ENCODE peak calls at places on chromosomes 4 and X, in ten cellular contexts. I, C, G, M, B, S, Y, A, Z and R are unnamed samples.

GRCh38 chrX:2224141-2224540 is 276.6 kb downstream of the DHRSX start:
- DNase-seq in I (no peak), C (no peak), G (no peak), M (no peak), B (no peak), S (no peak), Y (no peak), A (no peak), Z (no peak), R (no peak)

GRCh38 chr4:1937550-1937949 is 66.4 kb downstream of the NSD2 start:
- DNase-seq in I (no peak), C (no peak), G (no peak), M (no peak), B (no peak), S (no peak), Y (no peak), A (no peak), Z (no peak), R (no peak)

GRCh38 chr4:26152051-26152450 is 168.8 kb upstream of the RBPJ start:
- DNase-seq in I (no peak), C (no peak), G (no peak), M (no peak), B (no peak), S (no peak), Y (no peak), A (no peak), Z (no peak), R (no peak)

GRCh38 chrX:134732152-134732551 is 73.9 kb upstream of the PLAC1 start:
- DNase-seq in I (no peak), C (no peak), G (no peak), M (no peak), B (no peak), S (no peak), Y (no peak), A (no peak), Z (no peak), R (no peak)

GRCh38 chrX:17374619-17375360 is at the start of gene NHS:
- DNase-seq in I (no peak), C (peak), G (no peak), M (peak), B (peak), S (peak), Y (peak), A (peak), Z (peak), R (no peak)

GRCh38 chr4:142953171-142953570 is 107.1 kb upstream of the INPP4B start:
- DNase-seq in I (no peak), C (no peak), G (no peak), M (no peak), B (no peak), S (no peak), Y (no peak), A (no peak), Z (no peak), R (no peak)

GRCh38 chrX:148457279-148457678 is 43.1 kb upstream of the AFF2 start:
- DNase-seq in I (no peak), C (no peak), G (no peak), M (no peak), B (no peak), S (no peak), Y (no peak), A (no peak), Z (no peak), R (no peak)

GRCh38 chr4:602559-602942 is 22.8 kb upstream of the PDE6B start:
- DNase-seq in I (no peak), C (peak), G (no peak), M (peak), B (no peak), S (peak), Y (peak), A (peak), Z (no peak), R (peak)

GRCh38 chr4:105140684-105141490 is 5.8 kb upstream of the TET2 start:
- DNase-seq in I (no peak), C (no peak), G (no peak), M (peak), B (peak), S (peak), Y (no peak), A (peak), Z (peak), R (no peak)

GRCh38 chr4:16158504-16158852 is 67.8 kb downstream of the TAPT1 start:
- DNase-seq in I (no peak), C (no peak), G (no peak), M (no peak), B (no peak), S (peak), Y (no peak), A (no peak), Z (no peak), R (no peak)

DNA sequence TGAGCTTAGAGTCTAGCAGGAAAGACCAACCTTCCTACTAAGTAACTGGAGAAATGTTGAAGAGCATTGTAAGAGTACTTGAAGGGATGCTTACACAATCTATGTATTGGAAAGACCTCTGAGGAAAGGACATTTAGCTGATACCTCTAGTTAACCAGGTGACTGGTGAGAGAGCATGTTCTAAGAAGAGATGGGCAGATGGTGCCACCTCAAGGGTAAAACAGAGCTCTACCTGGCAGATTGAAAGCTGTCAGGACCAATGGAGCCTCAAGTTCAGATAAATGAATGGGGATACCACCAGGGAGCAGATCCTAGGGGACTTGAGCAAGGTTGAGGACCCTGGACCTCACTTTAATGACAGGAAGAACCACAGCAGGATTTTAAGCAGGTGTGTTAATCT is 196.4 kb downstream of the QDPR start:
- DNase-seq in I (no peak), C (no peak), G (no peak), M (no peak), B (no peak), S (no peak), Y (no peak), A (no peak), Z (no peak), R (no peak)
- TF ChIP-seq CTCF in I (no peak), C (no peak), G (no peak), M (no peak), B (no peak), S (no peak), Y (peak), A (no peak), Z (no peak), R (no peak)

DNA sequence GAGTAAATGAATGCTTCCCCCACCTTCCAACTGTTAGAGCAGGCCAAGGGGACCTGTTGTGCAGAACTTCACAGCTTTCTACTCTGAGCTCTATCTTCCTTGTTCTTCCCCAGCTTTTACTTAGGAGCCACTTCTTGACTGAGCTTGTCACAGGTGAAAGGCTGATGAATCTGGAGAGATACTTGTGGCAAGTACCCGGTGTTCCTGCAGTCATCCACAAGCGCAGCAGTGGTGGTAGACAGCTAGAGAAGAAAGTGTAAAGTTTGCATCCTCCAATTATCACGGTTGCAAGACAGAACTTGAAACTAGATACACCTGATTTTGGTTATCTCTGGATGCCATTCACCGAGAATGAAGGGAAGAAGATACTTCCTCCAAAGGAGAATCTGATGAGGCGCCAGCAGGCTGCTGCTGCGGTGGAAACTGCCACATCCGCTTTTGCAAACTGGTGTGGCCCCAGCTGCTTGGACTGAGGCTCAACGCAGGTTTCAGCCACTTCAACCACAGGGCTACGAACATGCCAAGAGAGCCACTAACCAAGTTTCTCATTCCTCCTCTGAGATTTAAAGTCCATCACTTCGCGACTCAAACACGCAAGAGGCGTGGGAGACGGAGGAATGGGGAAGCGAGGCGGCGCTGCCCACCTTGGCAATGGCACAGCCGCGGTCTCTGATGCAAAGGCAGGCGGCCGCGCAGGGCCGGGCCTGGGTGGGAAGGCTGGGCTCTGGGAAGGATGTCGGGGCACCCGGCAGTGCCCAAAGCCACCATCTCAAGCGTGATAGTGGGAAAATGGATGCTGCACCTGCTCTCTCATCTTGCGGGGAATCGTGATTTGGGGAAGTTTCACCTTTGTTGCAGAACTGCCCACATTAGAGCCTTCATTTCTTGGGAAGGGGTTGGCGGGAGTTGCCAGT is 1.3 kb upstream of the FHIP1A start:
- DNase-seq in I (no peak), C (no peak), G (peak), M (peak), B (peak), S (peak), Y (peak), A (peak), Z (no peak), R (no peak)
- TF ChIP-seq CTCF in I (peak), C (no peak), G (no peak), M (no peak), B (no peak), S (no peak), Y (no peak), A (peak), Z (no peak), R (no peak)

GRCh38 chrX:53452812-53453211 is 18.6 kb upstream of the HSD17B10 start:
- DNase-seq in I (no peak), C (no peak), G (no peak), M (no peak), B (no peak), S (no peak), Y (no peak), A (no peak), Z (no peak), R (no peak)

GRCh38 chrX:53456254-53456653 is 22.1 kb upstream of the HSD17B10 start:
- DNase-seq in I (no peak), C (no peak), G (no peak), M (peak), B (no peak), S (no peak), Y (no peak), A (no peak), Z (no peak), R (no peak)

DNA sequence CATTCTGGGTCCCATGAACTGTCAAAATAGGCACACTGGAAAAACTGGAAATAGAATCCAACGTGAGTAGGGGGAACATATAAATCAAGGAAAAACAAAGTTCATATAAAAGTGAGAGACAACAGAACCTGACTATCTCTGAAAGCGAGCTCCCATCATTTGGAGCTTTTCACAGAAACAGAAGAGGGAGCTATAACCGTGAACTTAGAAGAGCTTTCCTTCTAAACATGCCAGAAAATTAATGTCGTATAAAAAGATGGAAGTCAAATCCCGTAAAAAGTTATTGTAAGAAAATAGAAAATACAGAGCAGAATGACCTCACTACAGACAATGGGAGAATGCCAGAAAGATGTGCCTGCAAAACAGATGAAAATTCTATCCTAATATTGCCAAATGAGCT is 23.9 kb upstream of the HSD17B10 start:
- DNase-seq in I (no peak), C (no peak), G (no peak), M (peak), B (no peak), S (no peak), Y (no peak), A (no peak), Z (peak), R (no peak)
- TF ChIP-seq CTCF in I (no peak), C (no peak), G (no peak), M (peak), B (no peak), S (no peak), Y (peak), A (no peak), Z (peak), R (no peak)

DNA sequence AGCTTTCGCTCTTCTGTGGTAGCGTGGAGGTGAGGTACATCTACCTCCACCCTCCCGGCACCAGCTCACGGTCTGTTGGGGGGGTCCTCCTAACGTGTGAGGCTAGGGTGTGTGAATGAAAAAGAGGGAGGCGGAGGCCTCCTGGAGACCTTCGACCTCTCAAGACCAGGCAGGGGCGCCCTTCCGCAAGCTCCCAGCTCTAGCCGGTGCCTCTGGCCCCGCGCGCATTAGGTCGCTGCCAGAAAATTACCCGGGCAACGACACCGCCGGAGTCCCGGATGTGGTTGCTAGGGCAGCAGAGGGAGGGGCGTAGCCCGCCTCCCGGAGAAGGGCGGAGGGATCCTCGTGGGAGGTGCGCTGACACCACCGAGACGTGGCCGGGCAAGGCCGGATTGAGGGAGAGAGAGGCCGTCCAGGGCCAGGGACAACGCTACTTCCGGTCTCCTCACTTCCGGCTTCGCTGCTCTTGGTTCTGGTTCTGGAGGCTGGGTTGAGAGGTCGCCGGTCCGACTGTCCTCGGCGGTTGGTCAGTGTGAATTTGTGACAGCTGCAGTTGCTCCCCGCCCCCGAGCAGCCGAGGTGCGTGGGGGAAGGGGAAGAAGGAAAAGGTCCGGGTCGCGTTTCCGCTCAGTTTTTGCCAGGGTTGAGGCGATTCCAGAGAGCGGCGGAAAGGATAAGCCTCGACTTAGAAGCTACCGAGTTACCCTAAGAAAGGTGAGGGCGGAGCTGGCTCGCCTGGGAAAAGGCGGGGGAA is at the start of the genes ARFIP1 and TIGD4:
- DNase-seq in I (peak), C (peak), G (peak), M (peak), B (peak), S (peak), Y (peak), A (peak), Z (peak), R (peak)
- TF ChIP-seq CTCF in I (peak), C (peak), G (no peak), M (peak), B (peak), S (no peak), Y (peak), A (no peak), Z (peak), R (no peak)

GRCh38 chrX:25968920-25969319 is 169.2 kb upstream of the MAGEB18 start:
- DNase-seq in I (no peak), C (no peak), G (no peak), M (peak), B (peak), S (peak), Y (peak), A (peak), Z (peak), R (no peak)
- TF ChIP-seq CTCF in I (peak), C (peak), G (no peak), M (peak), B (peak), S (peak), Y (peak), A (peak), Z (peak), R (no peak)

DNA sequence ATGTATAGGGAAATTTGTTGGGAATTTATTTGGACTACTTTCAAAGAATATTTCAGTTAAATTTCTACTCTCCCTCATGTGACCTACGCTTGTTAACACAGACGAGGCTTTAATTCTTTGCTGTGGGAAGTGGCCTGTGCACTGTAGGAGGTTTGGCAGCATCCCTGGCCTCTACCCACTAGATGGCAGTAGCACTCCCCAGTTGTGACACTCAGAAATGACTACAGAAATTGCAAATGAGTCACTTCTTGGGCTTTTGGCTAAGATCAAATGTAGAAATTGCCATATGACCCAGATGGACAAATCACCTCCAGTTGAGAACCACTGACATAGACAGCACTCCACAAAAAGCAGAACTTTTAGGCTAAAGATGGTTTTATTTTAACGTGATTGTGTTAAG is 22.1 kb downstream of the PIR start:
- DNase-seq in I (no peak), C (peak), G (no peak), M (peak), B (peak), S (peak), Y (peak), A (peak), Z (peak), R (peak)
- TF ChIP-seq CTCF in I (peak), C (peak), G (peak), M (peak), B (peak), S (peak), Y (peak), A (peak), Z (peak), R (peak)

GRCh38 chrX:72554448-72555140 is 18.0 kb downstream of the HDAC8 start:
- DNase-seq in I (no peak), C (no peak), G (no peak), M (peak), B (peak), S (peak), Y (peak), A (peak), Z (no peak), R (no peak)
- TF ChIP-seq CTCF in I (no peak), C (no peak), G (no peak), M (no peak), B (no peak), S (peak), Y (peak), A (peak), Z (no peak), R (no peak)

GRCh38 chrX:40468033-40468979 is 112.5 kb upstream of the ATP6AP2 start:
- DNase-seq in I (peak), C (peak), G (peak), M (peak), B (peak), S (peak), Y (peak), A (peak), Z (peak), R (no peak)
- TF ChIP-seq CTCF in I (peak), C (peak), G (peak), M (peak), B (peak), S (peak), Y (peak), A (peak), Z (peak), R (no peak)